ENCODE peak calls at places on chromosomes 7 and 10, in four cellular contexts. I is body of pancreas, A is thoracic aorta, E is hippocampal formation. M is an unnamed sample.

GRCh38 chr10:79438021-79438698 is 7.3 kb downstream of the ZCCHC24 start:
- DNase-seq in I (no peak), A (no peak), E (peak), M (no peak)

GRCh38 chr10:71077796-71078453 is 134.4 kb upstream of the UNC5B start:
- DNase-seq in I (no peak), A (no peak), E (no peak), M (no peak)

GRCh38 chr10:88209231-88209630 is 345.8 kb downstream of the PTEN start:
- DNase-seq in I (no peak), A (no peak), E (no peak), M (no peak)

GRCh38 chr10:24208661-24209420 is at the start of gene KIAA1217:
- DNase-seq in I (peak), A (no peak), E (no peak), M (no peak)

GRCh38 chr10:60208676-60209269 is 180.9 kb downstream of the ANK3 start:
- DNase-seq in I (no peak), A (no peak), E (peak), M (no peak)

GRCh38 chr7:34128762-34129161 is 223.4 kb downstream of the BMPER start:
- DNase-seq in I (no peak), A (no peak), E (no peak), M (no peak)

GRCh38 chr10:84531396-84531795 is 203.0 kb downstream of the CCSER2 start:
- DNase-seq in I (no peak), A (no peak), E (no peak), M (no peak)

GRCh38 chr10:44190541-44190940 is 194.4 kb downstream of the CXCL12 start:
- DNase-seq in I (no peak), A (no peak), E (no peak), M (no peak)

GRCh38 chr7:102860351-102860811 is 52.4 kb upstream of the LRRC17 start:
- DNase-seq in I (no peak), A (no peak), E (no peak), M (no peak)

GRCh38 chr10:19828278-19829049 is 12.2 kb downstream of the PLXDC2 start:
- DNase-seq in I (no peak), A (no peak), E (no peak), M (no peak)

GRCh38 chr7:144439717-144440116 is 36.2 kb upstream of the NOBOX start:
- DNase-seq in I (no peak), A (no peak), E (no peak), M (no peak)

GRCh38 chr10:1274098-1274745 is 218.0 kb downstream of the WDR37 start:
- DNase-seq in I (no peak), A (no peak), E (no peak), M (no peak)

M was measured in activated T-helper 2 cell treated with anti-CD3 and anti-CD28 coated beads, Interferon-gamma antibody, Interleukin-2, Interleukin-4, amounts not matched to agents 10 μg/mL and 5 μg/mL and 100 μg/mL, durations not matched to agents 14 hours and 24 hours and 36 hours.